ENCODE peak calls at places on chromosome 17, in nine cellular contexts. One of them, this sample, is unnamed.

GRCh38 chr17:64216385-64217248 is 46.4 kb downstream of the TEX2 start:
- DNase-seq in nephron progenitor cell: no peak
- DNase-seq in progenitor cell of endocrine pancreas: no peak
- DNase-seq in RWPE2: no peak
- DNase-seq in astrocyte of the spinal cord: peak
- DNase-seq in mesothelial cell of epicardium: no peak
- DNase-seq in RWPE1: no peak
- DNase-seq in right lobe of liver: peak
- DNase-seq in breast epithelium: no peak
- DNase-seq in this sample: no peak

GRCh38 chr17:81148571-81148970 is 16.7 kb upstream of the PVALEF start:
- DNase-seq in astrocyte of the spinal cord: no peak
- DNase-seq in mesothelial cell of epicardium: no peak
- DNase-seq in nephron progenitor cell: no peak
- DNase-seq in right lobe of liver: no peak
- DNase-seq in breast epithelium: no peak
- DNase-seq in progenitor cell of endocrine pancreas: no peak
- DNase-seq in RWPE1: no peak
- DNase-seq in RWPE2: no peak
- DNase-seq in this sample: no peak

GRCh38 chr17:62670202-62670821 is 42.8 kb downstream of the MRC2 start:
- DNase-seq in mesothelial cell of epicardium: no peak
- DNase-seq in nephron progenitor cell: no peak
- DNase-seq in right lobe of liver: no peak
- DNase-seq in astrocyte of the spinal cord: no peak
- DNase-seq in RWPE2: peak
- DNase-seq in progenitor cell of endocrine pancreas: no peak
- DNase-seq in breast epithelium: peak
- DNase-seq in RWPE1: peak
- DNase-seq in this sample: no peak

GRCh38 chr17:27577124-27577761 is 53.7 kb upstream of the LGALS9 start:
- DNase-seq in nephron progenitor cell: peak
- DNase-seq in astrocyte of the spinal cord: peak
- DNase-seq in RWPE1: no peak
- DNase-seq in right lobe of liver: no peak
- DNase-seq in RWPE2: no peak
- DNase-seq in progenitor cell of endocrine pancreas: no peak
- DNase-seq in breast epithelium: no peak
- DNase-seq in mesothelial cell of epicardium: no peak
- DNase-seq in this sample: no peak

GRCh38 chr17:77085916-77086432 is 54.8 kb upstream of the SEC14L1 start:
- DNase-seq in progenitor cell of endocrine pancreas: no peak
- DNase-seq in mesothelial cell of epicardium: no peak
- DNase-seq in RWPE1: no peak
- DNase-seq in breast epithelium: no peak
- DNase-seq in astrocyte of the spinal cord: no peak
- DNase-seq in nephron progenitor cell: no peak
- DNase-seq in right lobe of liver: no peak
- DNase-seq in RWPE2: no peak
- DNase-seq in this sample: no peak

GRCh38 chr17:29677139-29677834 is 54.6 kb upstream of the CORO6 start:
- DNase-seq in breast epithelium: no peak
- DNase-seq in mesothelial cell of epicardium: no peak
- DNase-seq in right lobe of liver: no peak
- DNase-seq in astrocyte of the spinal cord: no peak
- DNase-seq in nephron progenitor cell: no peak
- DNase-seq in RWPE2: no peak
- DNase-seq in progenitor cell of endocrine pancreas: no peak
- DNase-seq in RWPE1: no peak
- DNase-seq in this sample: no peak

GRCh38 chr17:13085578-13085977 is 67.8 kb upstream of the ELAC2 start:
- DNase-seq in astrocyte of the spinal cord: no peak
- DNase-seq in mesothelial cell of epicardium: no peak
- DNase-seq in progenitor cell of endocrine pancreas: no peak
- DNase-seq in RWPE1: no peak
- DNase-seq in RWPE2: no peak
- DNase-seq in right lobe of liver: no peak
- DNase-seq in breast epithelium: no peak
- DNase-seq in nephron progenitor cell: no peak
- DNase-seq in this sample: no peak

GRCh38 chr17:77489239-77489897 is 348.6 kb downstream of the SEC14L1 start:
- DNase-seq in mesothelial cell of epicardium: no peak
- DNase-seq in astrocyte of the spinal cord: no peak
- DNase-seq in RWPE2: peak
- DNase-seq in breast epithelium: no peak
- DNase-seq in right lobe of liver: peak
- DNase-seq in progenitor cell of endocrine pancreas: no peak
- DNase-seq in RWPE1: no peak
- DNase-seq in nephron progenitor cell: no peak
- DNase-seq in this sample: peak

GRCh38 chr17:49585422-49586027 is 9.9 kb downstream of the NXPH3 start:
- DNase-seq in progenitor cell of endocrine pancreas: no peak
- DNase-seq in astrocyte of the spinal cord: no peak
- DNase-seq in RWPE2: no peak
- DNase-seq in right lobe of liver: no peak
- DNase-seq in RWPE1: no peak
- DNase-seq in nephron progenitor cell: no peak
- DNase-seq in breast epithelium: no peak
- DNase-seq in mesothelial cell of epicardium: no peak
- DNase-seq in this sample: no peak

GRCh38 chr17:66306413-66306812 is 4.0 kb downstream of the PRKCA start:
- DNase-seq in breast epithelium: no peak
- DNase-seq in progenitor cell of endocrine pancreas: no peak
- DNase-seq in astrocyte of the spinal cord: peak
- DNase-seq in mesothelial cell of epicardium: no peak
- DNase-seq in RWPE1: no peak
- DNase-seq in RWPE2: no peak
- DNase-seq in right lobe of liver: no peak
- DNase-seq in nephron progenitor cell: no peak
- DNase-seq in this sample: no peak

GRCh38 chr17:66302761-66303626 is 581 bp downstream of the PRKCA start:
- DNase-seq in astrocyte of the spinal cord: peak
- DNase-seq in mesothelial cell of epicardium: peak
- DNase-seq in RWPE2: peak
- DNase-seq in right lobe of liver: peak
- DNase-seq in progenitor cell of endocrine pancreas: peak
- DNase-seq in nephron progenitor cell: peak
- DNase-seq in breast epithelium: peak
- DNase-seq in RWPE1: peak
- DNase-seq in this sample: peak

GRCh38 chr17:66307257-66307656 is 4.8 kb downstream of the PRKCA start:
- DNase-seq in mesothelial cell of epicardium: no peak
- DNase-seq in right lobe of liver: no peak
- DNase-seq in nephron progenitor cell: no peak
- DNase-seq in astrocyte of the spinal cord: no peak
- DNase-seq in breast epithelium: no peak
- DNase-seq in RWPE2: no peak
- DNase-seq in RWPE1: no peak
- DNase-seq in progenitor cell of endocrine pancreas: no peak
- DNase-seq in this sample: no peak

GRCh38 chr17:66301864-66302741 is at the start of gene PRKCA:
- DNase-seq in nephron progenitor cell: peak
- DNase-seq in RWPE2: peak
- DNase-seq in right lobe of liver: peak
- DNase-seq in RWPE1: peak
- DNase-seq in mesothelial cell of epicardium: peak
- DNase-seq in astrocyte of the spinal cord: peak
- DNase-seq in breast epithelium: peak
- DNase-seq in progenitor cell of endocrine pancreas: peak
- DNase-seq in this sample: peak

DNA sequence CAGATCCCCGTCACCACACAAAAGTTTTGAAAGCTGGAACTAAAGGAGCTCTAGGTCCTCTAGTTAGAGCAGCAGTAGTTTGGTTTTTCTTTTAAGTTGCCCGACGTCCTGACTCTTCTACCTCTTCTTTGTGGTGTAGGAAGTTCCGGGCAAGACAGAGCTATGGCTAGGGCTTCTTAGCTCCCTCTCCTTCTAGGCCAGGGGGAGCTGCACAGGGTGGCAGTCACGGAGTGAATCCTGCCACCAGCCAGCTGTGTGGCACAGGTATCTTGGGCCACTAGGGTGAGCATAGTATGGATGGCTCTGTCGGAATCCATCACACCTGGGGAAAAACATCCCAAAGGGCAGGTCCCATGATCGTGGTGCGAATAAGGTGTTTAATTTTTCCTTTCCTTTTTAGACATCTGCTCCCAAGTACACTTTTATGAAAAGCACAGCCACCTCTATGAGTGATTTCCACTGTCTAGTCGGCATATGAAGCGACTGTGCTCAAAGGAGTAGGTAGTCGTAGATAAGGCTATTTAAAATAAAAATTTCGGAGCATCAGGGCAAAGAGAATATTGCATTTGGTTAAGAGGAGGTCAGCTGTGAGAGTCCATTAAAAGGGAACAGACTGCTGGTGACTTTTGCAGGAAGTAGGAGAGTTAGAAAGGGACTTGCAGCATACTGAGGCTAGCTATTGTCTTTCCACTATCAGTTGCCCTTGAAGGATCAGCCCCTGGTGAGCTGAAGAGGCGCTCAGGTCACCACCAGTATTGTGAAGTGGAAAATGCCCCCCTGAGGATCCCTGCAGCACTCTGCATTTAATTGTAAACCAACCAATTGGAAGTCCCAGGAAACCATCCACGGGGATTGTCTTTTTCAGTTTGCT is 2.1 kb downstream of the PRKCA start:
- DNase-seq in breast epithelium: no peak
- DNase-seq in astrocyte of the spinal cord: peak
- DNase-seq in RWPE1: no peak
- DNase-seq in right lobe of liver: peak
- DNase-seq in progenitor cell of endocrine pancreas: no peak
- DNase-seq in nephron progenitor cell: no peak
- DNase-seq in RWPE2: no peak
- DNase-seq in mesothelial cell of epicardium: no peak
- DNase-seq in this sample: peak
- TF ChIP-seq CTCF in breast epithelium: no peak
- TF ChIP-seq CTCF in astrocyte of the spinal cord: peak
- TF ChIP-seq CTCF in RWPE1: no peak
- TF ChIP-seq CTCF in right lobe of liver: no peak
- TF ChIP-seq CTCF in progenitor cell of endocrine pancreas: no peak
- TF ChIP-seq CTCF in nephron progenitor cell: no peak
- TF ChIP-seq CTCF in RWPE2: no peak
- TF ChIP-seq CTCF in mesothelial cell of epicardium: no peak
- TF ChIP-seq CTCF in this sample: no peak

GRCh38 chr17:35021520-35022380 is 41.4 kb downstream of the LIG3 start:
- DNase-seq in progenitor cell of endocrine pancreas: no peak
- DNase-seq in nephron progenitor cell: no peak
- DNase-seq in mesothelial cell of epicardium: no peak
- DNase-seq in RWPE2: no peak
- DNase-seq in astrocyte of the spinal cord: no peak
- DNase-seq in RWPE1: no peak
- DNase-seq in right lobe of liver: no peak
- DNase-seq in breast epithelium: no peak
- DNase-seq in this sample: no peak
- TF ChIP-seq CTCF in progenitor cell of endocrine pancreas: no peak
- TF ChIP-seq CTCF in nephron progenitor cell: no peak
- TF ChIP-seq CTCF in mesothelial cell of epicardium: no peak
- TF ChIP-seq CTCF in RWPE2: no peak
- TF ChIP-seq CTCF in astrocyte of the spinal cord: no peak
- TF ChIP-seq CTCF in RWPE1: no peak
- TF ChIP-seq CTCF in right lobe of liver: no peak
- TF ChIP-seq CTCF in breast epithelium: no peak
- TF ChIP-seq CTCF in this sample: no peak

GRCh38 chr17:68290955-68291835 is at the start of the genes ARSG and SLC16A6:
- DNase-seq in mesothelial cell of epicardium: peak
- DNase-seq in RWPE1: peak
- DNase-seq in breast epithelium: peak
- DNase-seq in nephron progenitor cell: peak
- DNase-seq in right lobe of liver: peak
- DNase-seq in RWPE2: no peak
- DNase-seq in progenitor cell of endocrine pancreas: peak
- DNase-seq in astrocyte of the spinal cord: peak
- DNase-seq in this sample: peak

GRCh38 chr17:68292689-68293040 is 1.4 kb downstream of the ARSG start:
- DNase-seq in mesothelial cell of epicardium: no peak
- DNase-seq in RWPE1: no peak
- DNase-seq in nephron progenitor cell: no peak
- DNase-seq in right lobe of liver: no peak
- DNase-seq in RWPE2: no peak
- DNase-seq in breast epithelium: no peak
- DNase-seq in progenitor cell of endocrine pancreas: no peak
- DNase-seq in astrocyte of the spinal cord: no peak
- DNase-seq in this sample: no peak

GRCh38 chr17:68290268-68290954 is 516 bp downstream of the SLC16A6 start:
- DNase-seq in breast epithelium: no peak
- DNase-seq in astrocyte of the spinal cord: no peak
- DNase-seq in mesothelial cell of epicardium: no peak
- DNase-seq in nephron progenitor cell: peak
- DNase-seq in RWPE1: no peak
- DNase-seq in RWPE2: no peak
- DNase-seq in progenitor cell of endocrine pancreas: peak
- DNase-seq in right lobe of liver: peak
- DNase-seq in this sample: peak

GRCh38 chr17:68293490-68294195 is 2.3 kb downstream of the ARSG start:
- DNase-seq in RWPE1: no peak
- DNase-seq in mesothelial cell of epicardium: no peak
- DNase-seq in right lobe of liver: no peak
- DNase-seq in RWPE2: no peak
- DNase-seq in nephron progenitor cell: no peak
- DNase-seq in progenitor cell of endocrine pancreas: no peak
- DNase-seq in breast epithelium: no peak
- DNase-seq in astrocyte of the spinal cord: no peak
- DNase-seq in this sample: no peak

GRCh38 chr17:68291836-68292688 is 767 bp downstream of the ARSG start:
- DNase-seq in breast epithelium: peak
- DNase-seq in nephron progenitor cell: peak
- DNase-seq in RWPE1: peak
- DNase-seq in mesothelial cell of epicardium: peak
- DNase-seq in RWPE2: peak
- DNase-seq in astrocyte of the spinal cord: peak
- DNase-seq in progenitor cell of endocrine pancreas: peak
- DNase-seq in right lobe of liver: peak
- DNase-seq in this sample: peak
- TF ChIP-seq CTCF in breast epithelium: no peak
- TF ChIP-seq CTCF in nephron progenitor cell: no peak
- TF ChIP-seq CTCF in RWPE1: no peak
- TF ChIP-seq CTCF in mesothelial cell of epicardium: no peak
- TF ChIP-seq CTCF in RWPE2: no peak
- TF ChIP-seq CTCF in astrocyte of the spinal cord: no peak
- TF ChIP-seq CTCF in progenitor cell of endocrine pancreas: peak
- TF ChIP-seq CTCF in right lobe of liver: no peak
- TF ChIP-seq CTCF in this sample: no peak

GRCh38 chr17:66038125-66038524 is 153.8 kb downstream of the CEP112 start:
- DNase-seq in right lobe of liver: no peak
- DNase-seq in astrocyte of the spinal cord: no peak
- DNase-seq in mesothelial cell of epicardium: no peak
- DNase-seq in progenitor cell of endocrine pancreas: no peak
- DNase-seq in nephron progenitor cell: no peak
- DNase-seq in RWPE2: no peak
- DNase-seq in RWPE1: no peak
- DNase-seq in breast epithelium: no peak
- DNase-seq in this sample: no peak

GRCh38 chr17:66044083-66044482 is 147.8 kb downstream of the CEP112 start:
- DNase-seq in right lobe of liver: no peak
- DNase-seq in RWPE2: no peak
- DNase-seq in breast epithelium: no peak
- DNase-seq in nephron progenitor cell: no peak
- DNase-seq in astrocyte of the spinal cord: no peak
- DNase-seq in progenitor cell of endocrine pancreas: no peak
- DNase-seq in mesothelial cell of epicardium: no peak
- DNase-seq in RWPE1: no peak
- DNase-seq in this sample: no peak

GRCh38 chr17:66043419-66043818 is 148.5 kb downstream of the CEP112 start:
- DNase-seq in RWPE2: no peak
- DNase-seq in right lobe of liver: no peak
- DNase-seq in nephron progenitor cell: no peak
- DNase-seq in breast epithelium: no peak
- DNase-seq in astrocyte of the spinal cord: no peak
- DNase-seq in mesothelial cell of epicardium: no peak
- DNase-seq in RWPE1: no peak
- DNase-seq in progenitor cell of endocrine pancreas: no peak
- DNase-seq in this sample: no peak

GRCh38 chr17:66040402-66040801 is 151.5 kb downstream of the CEP112 start:
- DNase-seq in mesothelial cell of epicardium: no peak
- DNase-seq in RWPE1: no peak
- DNase-seq in right lobe of liver: no peak
- DNase-seq in astrocyte of the spinal cord: no peak
- DNase-seq in progenitor cell of endocrine pancreas: no peak
- DNase-seq in breast epithelium: no peak
- DNase-seq in nephron progenitor cell: peak
- DNase-seq in RWPE2: no peak
- DNase-seq in this sample: no peak
- TF ChIP-seq CTCF in mesothelial cell of epicardium: no peak
- TF ChIP-seq CTCF in RWPE1: no peak
- TF ChIP-seq CTCF in right lobe of liver: no peak
- TF ChIP-seq CTCF in astrocyte of the spinal cord: no peak
- TF ChIP-seq CTCF in progenitor cell of endocrine pancreas: peak
- TF ChIP-seq CTCF in breast epithelium: no peak
- TF ChIP-seq CTCF in nephron progenitor cell: no peak
- TF ChIP-seq CTCF in RWPE2: no peak
- TF ChIP-seq CTCF in this sample: no peak

This sample was measured in mucosa of descending colon.